ENCODE peak calls at places on chromosomes 16 and 17, in five cellular contexts. K is B cell, F is right atrium auricular region, H is breast epithelium, L is cardiac muscle cell. X is an unnamed sample.

GRCh38 chr17:47290870-47291241 is 32.9 kb upstream of the EFCAB13 start:
- DNase-seq in K (no peak), F (no peak), H (no peak), L (no peak), X (no peak)

GRCh38 chr16:28478511-28479180 is 6.5 kb upstream of the NPIPB7 start:
- DNase-seq in K (no peak), F (no peak), H (no peak), L (no peak), X (peak; percentile 17)

GRCh38 chr16:67346328-67346727 is 19.7 kb downstream of the LRRC36 start:
- DNase-seq in K (no peak), F (no peak), H (peak; percentile 59), L (no peak), X (no peak)

GRCh38 chr17:64240741-64241347 is 22.2 kb downstream of the TEX2 start:
- DNase-seq in K (no peak), F (peak; percentile 78), H (no peak), L (no peak), X (peak; percentile 19)

GRCh38 chr16:83920894-83921491 is 22.1 kb downstream of the MLYCD start:
- DNase-seq in K (no peak), F (no peak), H (no peak), L (no peak), X (no peak)

GRCh38 chr16:6884002-6884401 is 448.6 kb upstream of the RBFOX1 start:
- DNase-seq in K (no peak), F (no peak), H (no peak), L (no peak), X (no peak)

GRCh38 chr17:3738562-3739295 is 15.0 kb downstream of the HASPIN start:
- DNase-seq in K (no peak), F (no peak), H (no peak), L (peak; percentile 12), X (peak; percentile 62)

GRCh38 chr17:48484850-48485249 is 46.0 kb downstream of the HOXB1 start:
- DNase-seq in K (no peak), F (no peak), H (no peak), L (no peak), X (no peak)

GRCh38 chr16:57091200-57091989 is 988 bp upstream of the CPNE2 start:
- DNase-seq in K (no peak), F (peak; percentile 67), H (no peak), L (peak; percentile 54), X (peak; percentile 66)

GRCh38 chr16:87674405-87674804 is 72.1 kb downstream of the JPH3 start:
- DNase-seq in K (no peak), F (no peak), H (no peak), L (no peak), X (no peak)

GRCh38 chr17:17467021-17467420 is 9.8 kb upstream of the MED9 start:
- DNase-seq in K (no peak), F (no peak), H (no peak), L (no peak), X (no peak)

GRCh38 chr16:75340715-75341500 is 89.5 kb upstream of the BCAR1 start:
- DNase-seq in K (no peak), F (no peak), H (no peak), L (peak; percentile 35), X (no peak)

GRCh38 chr16:50679676-50680555 is 1.2 kb downstream of the SNX20 start:
- DNase-seq in K (no peak), F (no peak), H (no peak), L (no peak), X (no peak)

GRCh38 chr17:30372755-30373154 is 6.0 kb upstream of the CPD start:
- DNase-seq in K (no peak), F (no peak), H (no peak), L (no peak), X (no peak)

DNA sequence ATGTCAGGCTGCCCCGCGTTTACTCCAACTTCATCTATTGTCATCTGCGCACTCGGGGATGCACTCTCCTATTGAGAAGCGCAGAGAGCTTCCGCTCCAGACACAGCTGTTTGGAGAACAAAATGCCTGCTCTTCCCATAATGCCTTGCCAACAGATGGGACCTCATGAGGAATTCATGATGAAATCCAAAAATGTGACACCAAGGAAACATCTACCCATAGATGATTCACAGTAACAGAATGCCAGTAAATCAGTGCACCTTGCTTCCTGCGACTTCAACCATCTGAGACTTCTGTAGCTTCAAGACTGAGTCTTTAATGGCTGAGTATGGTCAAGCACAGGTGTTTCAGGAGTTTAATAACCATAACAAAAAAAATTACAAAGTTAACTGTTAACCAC is 1144.9 kb upstream of the GOT2 start:
- DNase-seq in K (no peak), F (no peak), H (no peak), L (no peak), X (no peak)
- TF ChIP-seq CTCF in K (no peak), F (no peak), H (no peak), L (no peak), X (no peak)

DNA sequence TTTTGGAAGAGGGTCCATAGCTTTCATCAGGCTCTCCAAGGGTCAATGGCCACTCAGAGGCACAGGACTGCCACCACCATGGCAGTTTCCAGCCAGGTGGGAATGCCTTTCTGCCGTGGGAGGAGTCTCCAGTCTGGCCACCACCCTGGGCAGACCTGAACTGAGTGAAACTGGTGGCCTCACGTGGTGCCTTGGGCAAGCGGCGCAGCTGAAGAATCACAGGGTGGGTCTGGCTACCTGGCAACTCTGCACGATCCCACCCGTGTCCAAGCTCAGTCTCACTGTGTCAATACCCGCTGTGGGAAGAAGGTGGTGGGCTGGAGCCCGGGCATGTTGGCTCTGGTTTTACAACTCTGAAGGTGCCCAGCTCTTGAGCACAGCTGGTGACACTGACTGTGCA is 31.8 kb downstream of the VAC14 start:
- DNase-seq in K (no peak), F (no peak), H (no peak), L (no peak), X (no peak)
- TF ChIP-seq CTCF in K (no peak), F (no peak), H (no peak), L (no peak), X (no peak)

DNA sequence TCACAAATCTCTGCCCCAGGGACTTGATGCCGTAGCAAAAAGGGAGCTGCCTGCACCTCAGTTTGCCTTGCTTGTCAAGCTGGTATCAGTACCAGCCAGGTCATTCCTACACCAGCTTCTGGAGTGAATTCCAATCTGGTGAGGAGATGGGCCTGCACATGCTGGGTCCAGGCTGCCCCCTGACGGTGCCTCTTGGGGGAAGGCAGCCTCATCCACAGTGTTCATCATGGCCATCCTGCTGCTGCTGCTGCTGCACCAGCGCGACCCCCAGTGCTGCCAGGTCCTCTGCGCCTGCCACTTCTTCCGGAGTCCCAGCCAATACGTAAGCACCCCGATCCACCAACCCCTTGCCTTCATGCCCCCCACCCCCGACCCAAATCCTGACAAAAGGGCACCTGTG is 8.3 kb downstream of the MRPL27 start:
- DNase-seq in K (no peak), F (no peak), H (no peak), L (no peak), X (no peak)
- TF ChIP-seq CTCF in K (no peak), F (no peak), H (no peak), L (no peak), X (no peak)

GRCh38 chr17:71084219-71084618 is 914.9 kb downstream of the KCNJ2 start:
- DNase-seq in K (no peak), F (no peak), H (no peak), L (peak; percentile 72), X (peak; percentile 51)
- TF ChIP-seq CTCF in K (no peak), F (peak; percentile 23), H (no peak), L (peak; percentile 61), X (no peak)

GRCh38 chr17:6421700-6422604 is 13.0 kb downstream of the AIPL1 start:
- DNase-seq in K (peak; percentile 82), F (peak; percentile 68), H (peak; percentile 81), L (peak; percentile 85), X (peak; percentile 80)

GRCh38 chr17:6420173-6420641 is 14.7 kb downstream of the AIPL1 start:
- DNase-seq in K (no peak), F (no peak), H (no peak), L (peak; percentile 25), X (no peak)

GRCh38 chr17:6425407-6425806 is 9.5 kb downstream of the AIPL1 start:
- DNase-seq in K (no peak), F (no peak), H (no peak), L (no peak), X (no peak)

GRCh38 chr17:6423931-6424330 is 11.0 kb downstream of the AIPL1 start:
- DNase-seq in K (no peak), F (no peak), H (no peak), L (no peak), X (no peak)

GRCh38 chr17:6422654-6423241 is 12.2 kb downstream of the AIPL1 start:
- DNase-seq in K (no peak), F (no peak), H (no peak), L (no peak), X (no peak)
- TF ChIP-seq CTCF in K (no peak), F (no peak), H (no peak), L (no peak), X (no peak)